ENCODE peak calls at places on chromosomes 6 and 20, in eight cellular contexts. K, Q, O, A, N, F, S and G are unnamed samples.

GRCh38 chr6:35146453-35146852 is 5.3 kb upstream of the TCP11 start:
- DNase-seq in K (peak; percentile 80), Q (peak; percentile 65), O (peak; percentile 53), A (peak; percentile 45), N (peak; percentile 54), F (peak; percentile 46), S (no peak), G (peak; percentile 18)

GRCh38 chr20:8589956-8590355 is 457.9 kb downstream of the PLCB1 start:
- DNase-seq in K (no peak), Q (peak; percentile 19), O (no peak), A (peak; percentile 67), N (no peak), F (no peak), S (no peak), G (no peak)

GRCh38 chr6:148905111-148905870 is 158.5 kb downstream of the UST start:
- DNase-seq in K (no peak), Q (no peak), O (no peak), A (no peak), N (no peak), F (no peak), S (no peak), G (no peak)

GRCh38 chr6:15293674-15294073 is 47.8 kb downstream of the JARID2 start:
- DNase-seq in K (no peak), Q (no peak), O (no peak), A (no peak), N (no peak), F (no peak), S (no peak), G (peak; percentile 41)

GRCh38 chr6:56374841-56375369 is 127.5 kb upstream of the COL21A1 start:
- DNase-seq in K (peak; percentile 77), Q (peak; percentile 74), O (peak; percentile 42), A (peak; percentile 65), N (peak; percentile 67), F (no peak), S (no peak), G (no peak)

GRCh38 chr20:35120012-35120701 is 27.0 kb downstream of the EDEM2 start:
- DNase-seq in K (peak; percentile 78), Q (no peak), O (peak; percentile 41), A (peak; percentile 91), N (peak; percentile 94), F (no peak), S (no peak), G (no peak)

GRCh38 chr6:116278853-116279231 is 888 bp downstream of the TSPYL1 start:
- DNase-seq in K (peak; percentile 79), Q (peak; percentile 35), O (no peak), A (no peak), N (peak; percentile 67), F (peak; percentile 57), S (no peak), G (peak; percentile 41)

GRCh38 chr20:4225778-4226177 is 210.4 kb upstream of the RNF24 start:
- DNase-seq in K (no peak), Q (peak; percentile 54), O (peak; percentile 98), A (peak; percentile 99), N (peak; percentile 97), F (no peak), S (no peak), G (no peak)

GRCh38 chr6:130676077-130676772 is 151.0 kb upstream of the SMLR1 start:
- DNase-seq in K (no peak), Q (no peak), O (no peak), A (no peak), N (no peak), F (no peak), S (no peak), G (no peak)

GRCh38 chr6:13915566-13916229 is 9.1 kb upstream of the RNF182 start:
- DNase-seq in K (no peak), Q (no peak), O (no peak), A (no peak), N (no peak), F (no peak), S (no peak), G (no peak)

GRCh38 chr6:41426438-41426851 is 91.0 kb downstream of the NCR2 start:
- DNase-seq in K (no peak), Q (no peak), O (no peak), A (peak; percentile 12), N (peak; percentile 20), F (no peak), S (peak; percentile 47), G (no peak)

GRCh38 chr20:51354769-51355319 is 187.7 kb downstream of the NFATC2 start:
- DNase-seq in K (no peak), Q (no peak), O (peak; percentile 62), A (peak; percentile 83), N (no peak), F (no peak), S (no peak), G (peak; percentile 18)

GRCh38 chr6:3596736-3597135 is 139.9 kb upstream of the SLC22A23 start:
- DNase-seq in K (no peak), Q (no peak), O (no peak), A (no peak), N (no peak), F (no peak), S (no peak), G (no peak)

GRCh38 chr20:62359491-62360121 is 7.5 kb downstream of the LAMA5 start:
- DNase-seq in K (peak; percentile 88), Q (no peak), O (no peak), A (peak; percentile 58), N (peak; percentile 69), F (no peak), S (no peak), G (no peak)

GRCh38 chr6:65937982-65938381 is 231.0 kb upstream of the EYS start:
- DNase-seq in K (no peak), Q (no peak), O (no peak), A (peak; percentile 20), N (no peak), F (no peak), S (no peak), G (no peak)

GRCh38 chr6:146351018-146351417 is 192.6 kb upstream of the RAB32 start:
- DNase-seq in K (no peak), Q (no peak), O (no peak), A (no peak), N (no peak), F (no peak), S (no peak), G (no peak)

GRCh38 chr6:109303149-109303548 is 79.1 kb downstream of the CD164 start:
- DNase-seq in K (no peak), Q (no peak), O (no peak), A (no peak), N (no peak), F (no peak), S (no peak), G (no peak)

GRCh38 chr20:31813611-31814010 is 5.5 kb upstream of the MYLK2 start:
- DNase-seq in K (no peak), Q (no peak), O (no peak), A (no peak), N (no peak), F (no peak), S (no peak), G (no peak)

GRCh38 chr6:3616565-3617176 is 134.8 kb downstream of the PXDC1 start:
- DNase-seq in K (no peak), Q (no peak), O (no peak), A (no peak), N (no peak), F (no peak), S (no peak), G (no peak)

GRCh38 chr20:58504566-58504965 is 10.6 kb downstream of the APCDD1L start:
- DNase-seq in K (no peak), Q (no peak), O (no peak), A (no peak), N (no peak), F (no peak), S (no peak), G (no peak)

GRCh38 chr6:37088897-37089296 is 81.1 kb upstream of the PIM1 start:
- DNase-seq in K (no peak), Q (no peak), O (no peak), A (no peak), N (peak; percentile 52), F (no peak), S (no peak), G (no peak)

DNA sequence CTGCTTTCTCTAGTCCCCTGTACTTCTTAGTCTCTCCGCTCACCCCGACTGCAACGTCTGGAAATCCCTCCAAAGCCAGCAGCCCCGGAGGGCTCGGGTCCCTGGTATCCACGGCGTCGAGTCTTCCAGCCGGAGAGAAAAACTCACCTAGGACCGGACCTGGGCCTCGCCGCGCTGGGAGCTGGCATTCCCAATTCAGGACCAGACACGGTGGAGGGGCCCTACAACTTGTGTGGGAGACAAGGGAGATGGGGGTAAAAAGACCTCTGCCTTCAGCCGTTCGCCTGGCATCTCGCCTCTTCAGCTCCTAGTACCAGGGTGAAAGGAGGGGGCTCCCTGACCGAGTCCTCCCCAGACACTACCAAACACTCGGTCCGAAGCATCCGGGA is 64.3 kb downstream of the GPX5 start:
- DNase-seq in K (no peak), Q (no peak), O (no peak), A (peak; percentile 2), N (no peak), F (no peak), S (no peak), G (no peak)
- H3K4me3 ChIP-seq in K (peak overlapping the region; percentile 9), Q (peak overlapping the region; percentile 51), O (peak overlapping the region; percentile 10), A (no peak overlapping the region), N (peak overlapping the region; percentile 28), F (no peak overlapping the region), S (no peak overlapping the region), G (peak overlapping the region; percentile 36)

DNA sequence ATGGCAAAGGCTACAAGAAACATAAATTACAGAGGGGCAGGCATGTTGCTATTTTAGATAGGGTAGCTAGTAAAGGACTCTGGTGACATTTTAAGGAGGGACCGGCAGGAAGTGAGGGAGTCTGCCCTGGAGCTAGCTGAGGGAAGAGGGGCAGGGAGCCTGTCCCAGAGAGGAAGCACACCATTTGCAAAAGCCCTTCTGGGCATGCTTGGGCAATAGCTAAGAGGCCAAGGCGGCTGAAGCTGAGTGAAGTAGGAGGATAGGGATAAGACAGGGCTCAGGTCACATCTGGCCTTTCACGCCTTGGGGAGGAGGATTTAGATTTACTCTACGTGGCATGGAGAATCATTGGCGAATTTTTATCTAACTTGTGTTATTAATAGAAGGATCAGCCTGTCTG is 96.2 kb downstream of the RTN4IP1 start:
- DNase-seq in K (no peak), Q (peak; percentile 48), O (no peak), A (no peak), N (no peak), F (no peak), S (no peak), G (no peak)
- H3K4me3 ChIP-seq in K (no peak overlapping the region), Q (no peak overlapping the region), O (no peak overlapping the region), A (no peak overlapping the region), N (no peak overlapping the region), F (no peak overlapping the region), S (no peak overlapping the region), G (no peak overlapping the region)

DNA sequence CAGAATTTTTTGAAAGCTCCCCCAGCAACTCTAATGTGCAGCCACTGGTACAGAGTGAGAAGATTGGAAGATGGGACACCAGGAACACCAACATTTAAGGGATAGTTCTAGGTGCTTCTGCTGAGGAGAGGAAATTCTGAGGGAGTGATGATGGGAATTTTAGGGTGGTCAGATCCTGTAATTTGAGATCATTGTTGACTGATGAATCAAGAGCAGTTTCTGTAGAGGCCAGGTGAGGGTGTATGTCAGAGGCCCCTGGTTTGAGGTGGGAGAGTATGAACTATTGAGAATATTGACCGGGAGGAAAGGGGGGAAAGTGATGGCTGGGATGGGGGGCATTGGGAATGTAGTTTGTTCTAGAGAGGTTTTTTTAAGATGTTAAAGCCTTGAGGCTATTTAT is 47.2 kb downstream of the PTPRA start:
- DNase-seq in K (no peak), Q (no peak), O (no peak), A (no peak), N (no peak), F (no peak), S (no peak), G (no peak)
- H3K4me3 ChIP-seq in K (no peak overlapping the region), Q (no peak overlapping the region), O (no peak overlapping the region), A (no peak overlapping the region), N (no peak overlapping the region), F (no peak overlapping the region), S (no peak overlapping the region), G (no peak overlapping the region)

GRCh38 chr6:43725643-43726580 is 38.3 kb upstream of the MRPS18A start:
- DNase-seq in K (peak; percentile 55), Q (no peak), O (no peak), A (no peak), N (no peak), F (no peak), S (no peak), G (no peak)
- H3K4me3 ChIP-seq in K (no peak overlapping the region), Q (no peak overlapping the region), O (no peak overlapping the region), A (no peak overlapping the region), N (no peak overlapping the region), F (no peak overlapping the region), S (no peak overlapping the region), G (no peak overlapping the region)